ENCODE peak calls at places on chromosomes 7 and 10, in ten cellular contexts. One of them, this sample, is unnamed.

GRCh38 chr7:139747662-139748372 is 30.0 kb downstream of the HIPK2 start:
- DNase-seq in HuH-7.5: no peak
- DNase-seq in effector memory CD4-positive, alpha-beta T cell: no peak
- DNase-seq in A549: no peak
- DNase-seq in activated T-cell treated with anti-CD3 and anti-CD28 coated beads for 48 hours: no peak
- DNase-seq in SW480: no peak
- DNase-seq in HEK293T: no peak
- DNase-seq in NCI-H1417: no peak
- DNase-seq in kidney: no peak
- DNase-seq in NCI-H460: no peak
- DNase-seq in this sample: no peak

GRCh38 chr7:28575241-28575643 is 162.9 kb downstream of the CREB5 start:
- DNase-seq in HuH-7.5: no peak
- DNase-seq in effector memory CD4-positive, alpha-beta T cell: no peak
- DNase-seq in A549: no peak
- DNase-seq in activated T-cell treated with anti-CD3 and anti-CD28 coated beads for 48 hours: no peak
- DNase-seq in SW480: no peak
- DNase-seq in HEK293T: no peak
- DNase-seq in NCI-H1417: no peak
- DNase-seq in kidney: no peak
- DNase-seq in NCI-H460: no peak
- DNase-seq in this sample: no peak

GRCh38 chr10:114615600-114616007 is 42.5 kb downstream of the ABLIM1 start:
- DNase-seq in HuH-7.5: no peak
- DNase-seq in effector memory CD4-positive, alpha-beta T cell: no peak
- DNase-seq in A549: no peak
- DNase-seq in activated T-cell treated with anti-CD3 and anti-CD28 coated beads for 48 hours: no peak
- DNase-seq in SW480: no peak
- DNase-seq in HEK293T: no peak
- DNase-seq in NCI-H1417: no peak
- DNase-seq in kidney: no peak
- DNase-seq in NCI-H460: no peak
- DNase-seq in this sample: no peak

GRCh38 chr7:84529480-84530205 is 335.1 kb upstream of the SEMA3A start:
- DNase-seq in HuH-7.5: no peak
- DNase-seq in effector memory CD4-positive, alpha-beta T cell: no peak
- DNase-seq in A549: peak
- DNase-seq in activated T-cell treated with anti-CD3 and anti-CD28 coated beads for 48 hours: no peak
- DNase-seq in SW480: peak
- DNase-seq in HEK293T: peak
- DNase-seq in NCI-H1417: peak
- DNase-seq in kidney: no peak
- DNase-seq in NCI-H460: peak
- DNase-seq in this sample: no peak

GRCh38 chr10:49163741-49164140 is 24.4 kb downstream of the TMEM273 start:
- DNase-seq in HuH-7.5: no peak
- DNase-seq in effector memory CD4-positive, alpha-beta T cell: no peak
- DNase-seq in A549: no peak
- DNase-seq in activated T-cell treated with anti-CD3 and anti-CD28 coated beads for 48 hours: no peak
- DNase-seq in SW480: no peak
- DNase-seq in HEK293T: no peak
- DNase-seq in NCI-H1417: no peak
- DNase-seq in kidney: no peak
- DNase-seq in NCI-H460: no peak
- DNase-seq in this sample: no peak

GRCh38 chr10:3424102-3424803 is 251.7 kb upstream of the PITRM1 start:
- DNase-seq in HuH-7.5: no peak
- DNase-seq in effector memory CD4-positive, alpha-beta T cell: no peak
- DNase-seq in A549: no peak
- DNase-seq in activated T-cell treated with anti-CD3 and anti-CD28 coated beads for 48 hours: no peak
- DNase-seq in SW480: peak
- DNase-seq in HEK293T: no peak
- DNase-seq in NCI-H1417: no peak
- DNase-seq in kidney: no peak
- DNase-seq in NCI-H460: peak
- DNase-seq in this sample: no peak

GRCh38 chr10:100341953-100342626 is 4.9 kb upstream of the SCD start:
- DNase-seq in HuH-7.5: peak
- DNase-seq in effector memory CD4-positive, alpha-beta T cell: no peak
- DNase-seq in A549: peak
- DNase-seq in activated T-cell treated with anti-CD3 and anti-CD28 coated beads for 48 hours: peak
- DNase-seq in SW480: peak
- DNase-seq in HEK293T: peak
- DNase-seq in NCI-H1417: no peak
- DNase-seq in kidney: no peak
- DNase-seq in NCI-H460: peak
- DNase-seq in this sample: peak

GRCh38 chr10:93722550-93722949 is 20.2 kb upstream of the FRA10AC1 start:
- DNase-seq in HuH-7.5: no peak
- DNase-seq in effector memory CD4-positive, alpha-beta T cell: no peak
- DNase-seq in A549: peak
- DNase-seq in activated T-cell treated with anti-CD3 and anti-CD28 coated beads for 48 hours: no peak
- DNase-seq in SW480: no peak
- DNase-seq in HEK293T: no peak
- DNase-seq in NCI-H1417: no peak
- DNase-seq in kidney: no peak
- DNase-seq in NCI-H460: no peak
- DNase-seq in this sample: no peak

GRCh38 chr7:111954474-111955311 is 251.5 kb downstream of the DOCK4 start:
- DNase-seq in HuH-7.5: no peak
- DNase-seq in effector memory CD4-positive, alpha-beta T cell: no peak
- DNase-seq in A549: no peak
- DNase-seq in activated T-cell treated with anti-CD3 and anti-CD28 coated beads for 48 hours: no peak
- DNase-seq in SW480: no peak
- DNase-seq in HEK293T: no peak
- DNase-seq in NCI-H1417: no peak
- DNase-seq in kidney: peak
- DNase-seq in NCI-H460: no peak
- DNase-seq in this sample: no peak

GRCh38 chr10:90742189-90742588 is 115.7 kb downstream of the HTR7 start:
- DNase-seq in HuH-7.5: no peak
- DNase-seq in effector memory CD4-positive, alpha-beta T cell: no peak
- DNase-seq in A549: no peak
- DNase-seq in activated T-cell treated with anti-CD3 and anti-CD28 coated beads for 48 hours: no peak
- DNase-seq in SW480: peak
- DNase-seq in HEK293T: no peak
- DNase-seq in NCI-H1417: no peak
- DNase-seq in kidney: no peak
- DNase-seq in NCI-H460: no peak
- DNase-seq in this sample: no peak

GRCh38 chr10:112471878-112472487 is 25.0 kb downstream of the VTI1A start:
- DNase-seq in HuH-7.5: peak
- DNase-seq in effector memory CD4-positive, alpha-beta T cell: no peak
- DNase-seq in A549: peak
- DNase-seq in activated T-cell treated with anti-CD3 and anti-CD28 coated beads for 48 hours: no peak
- DNase-seq in SW480: peak
- DNase-seq in HEK293T: peak
- DNase-seq in NCI-H1417: peak
- DNase-seq in kidney: no peak
- DNase-seq in NCI-H460: peak
- DNase-seq in this sample: no peak

GRCh38 chr10:13991353-13991752 is 339.4 kb downstream of the FRMD4A start:
- DNase-seq in HuH-7.5: no peak
- DNase-seq in effector memory CD4-positive, alpha-beta T cell: no peak
- DNase-seq in A549: no peak
- DNase-seq in activated T-cell treated with anti-CD3 and anti-CD28 coated beads for 48 hours: no peak
- DNase-seq in SW480: no peak
- DNase-seq in HEK293T: no peak
- DNase-seq in NCI-H1417: no peak
- DNase-seq in kidney: no peak
- DNase-seq in NCI-H460: no peak
- DNase-seq in this sample: no peak

GRCh38 chr10:124366343-124366742 is 52.4 kb downstream of the OAT start:
- DNase-seq in HuH-7.5: no peak
- DNase-seq in effector memory CD4-positive, alpha-beta T cell: no peak
- DNase-seq in A549: no peak
- DNase-seq in activated T-cell treated with anti-CD3 and anti-CD28 coated beads for 48 hours: no peak
- DNase-seq in SW480: no peak
- DNase-seq in HEK293T: no peak
- DNase-seq in NCI-H1417: no peak
- DNase-seq in kidney: no peak
- DNase-seq in NCI-H460: no peak
- DNase-seq in this sample: no peak